ENCODE peak calls at places on chromosomes 2 and 18, in six cellular contexts. One of them, this sample, is unnamed.

GRCh38 chr18:13688191-13689136 is 37.9 kb downstream of the FAM210A start:
- DNase-seq in NAMALWA: no peak
- DNase-seq in substantia nigra: no peak
- DNase-seq in NCI-H1417 treated with DMSO at 0.1 percent for 48 hours: no peak
- DNase-seq in GM19239: no peak
- DNase-seq in iris pigment epithelial cell: no peak
- DNase-seq in this sample: no peak

GRCh38 chr2:200221055-200221692 is 85.3 kb upstream of the SPATS2L start:
- DNase-seq in GM19239: no peak
- DNase-seq in NCI-H1417 treated with DMSO at 0.1 percent for 48 hours: no peak
- DNase-seq in NAMALWA: no peak
- DNase-seq in iris pigment epithelial cell: no peak
- DNase-seq in substantia nigra: no peak
- DNase-seq in this sample: no peak

GRCh38 chr2:69159988-69160387 is 147.0 kb downstream of the ANTXR1 start:
- DNase-seq in iris pigment epithelial cell: no peak
- DNase-seq in NAMALWA: no peak
- DNase-seq in substantia nigra: no peak
- DNase-seq in GM19239: no peak
- DNase-seq in NCI-H1417 treated with DMSO at 0.1 percent for 48 hours: no peak
- DNase-seq in this sample: no peak

GRCh38 chr18:80200171-80200931 is 47.0 kb downstream of the PARD6G start:
- DNase-seq in GM19239: no peak
- DNase-seq in NAMALWA: no peak
- DNase-seq in iris pigment epithelial cell: no peak
- DNase-seq in NCI-H1417 treated with DMSO at 0.1 percent for 48 hours: no peak
- DNase-seq in substantia nigra: peak
- DNase-seq in this sample: no peak

GRCh38 chr2:205975082-205975949 is 110.7 kb downstream of the INO80D start:
- DNase-seq in iris pigment epithelial cell: no peak
- DNase-seq in NAMALWA: no peak
- DNase-seq in NCI-H1417 treated with DMSO at 0.1 percent for 48 hours: no peak
- DNase-seq in substantia nigra: no peak
- DNase-seq in GM19239: peak
- DNase-seq in this sample: no peak

GRCh38 chr2:161048317-161048716 is 111.9 kb upstream of the TANK start:
- DNase-seq in NCI-H1417 treated with DMSO at 0.1 percent for 48 hours: no peak
- DNase-seq in NAMALWA: no peak
- DNase-seq in substantia nigra: no peak
- DNase-seq in iris pigment epithelial cell: no peak
- DNase-seq in GM19239: no peak
- DNase-seq in this sample: no peak

GRCh38 chr2:142294225-142294624 is 163.4 kb upstream of the LRP1B start:
- DNase-seq in iris pigment epithelial cell: no peak
- DNase-seq in GM19239: no peak
- DNase-seq in NAMALWA: no peak
- DNase-seq in substantia nigra: no peak
- DNase-seq in NCI-H1417 treated with DMSO at 0.1 percent for 48 hours: no peak
- DNase-seq in this sample: no peak

GRCh38 chr2:60267122-60267521 is 286.3 kb downstream of the BCL11A start:
- DNase-seq in NAMALWA: no peak
- DNase-seq in iris pigment epithelial cell: no peak
- DNase-seq in substantia nigra: no peak
- DNase-seq in GM19239: no peak
- DNase-seq in NCI-H1417 treated with DMSO at 0.1 percent for 48 hours: no peak
- DNase-seq in this sample: no peak

GRCh38 chr2:70902067-70902442 is 33.6 kb upstream of the ATP6V1B1 start:
- DNase-seq in iris pigment epithelial cell: no peak
- DNase-seq in NCI-H1417 treated with DMSO at 0.1 percent for 48 hours: no peak
- DNase-seq in substantia nigra: no peak
- DNase-seq in NAMALWA: no peak
- DNase-seq in GM19239: no peak
- DNase-seq in this sample: no peak

GRCh38 chr2:30584116-30584515 is 137.1 kb downstream of the LCLAT1 start:
- DNase-seq in GM19239: peak
- DNase-seq in iris pigment epithelial cell: no peak
- DNase-seq in NAMALWA: peak
- DNase-seq in substantia nigra: no peak
- DNase-seq in NCI-H1417 treated with DMSO at 0.1 percent for 48 hours: no peak
- DNase-seq in this sample: peak